ENCODE peak calls at places on chromosomes 7 and 10, in five cellular contexts. X, L, A, N and B are unnamed samples.
A peak's percentile ranks its signal among the peaks of the same experiment; 100 is the strongest.

GRCh38 chr7:4168556-4168955 is 513.5 kb upstream of the FOXK1 start:
- DNase-seq in N (no peak), L (no peak), A (no peak), X (no peak), B (no peak)

GRCh38 chr10:50216894-50217293 is 34.4 kb downstream of the ASAH2 start:
- DNase-seq in L (no peak), N (no peak), A (no peak), X (no peak), B (no peak)

GRCh38 chr10:7260412-7260900 is 150.4 kb downstream of the SFMBT2 start:
- DNase-seq in N (peak; percentile 65), X (peak; percentile 20), A (peak; percentile 30), L (no peak), B (peak; percentile 41)

GRCh38 chr7:47427046-47427643 is 154.8 kb downstream of the TNS3 start:
- DNase-seq in L (no peak), A (no peak), N (no peak), X (no peak), B (no peak)

GRCh38 chr10:49220031-49220430 is 31.8 kb upstream of the TMEM273 start:
- DNase-seq in N (no peak), L (no peak), A (no peak), X (no peak), B (no peak)

GRCh38 chr7:938546-939185 is 15.8 kb downstream of the ADAP1 start:
- DNase-seq in N (no peak), A (no peak), X (no peak), L (no peak), B (no peak)

GRCh38 chr10:71677261-71677660 is 42.3 kb downstream of the C10orf105 start:
- DNase-seq in N (no peak), X (no peak), A (no peak), L (no peak), B (no peak)

GRCh38 chr10:104262055-104262454 is 6.9 kb upstream of the GSTO2 start:
- DNase-seq in A (no peak), N (no peak), L (no peak), X (no peak), B (no peak)

GRCh38 chr7:92720604-92721350 is 115.6 kb downstream of the CDK6 start:
- DNase-seq in L (no peak), N (no peak), A (no peak), X (no peak), B (no peak)

DNA sequence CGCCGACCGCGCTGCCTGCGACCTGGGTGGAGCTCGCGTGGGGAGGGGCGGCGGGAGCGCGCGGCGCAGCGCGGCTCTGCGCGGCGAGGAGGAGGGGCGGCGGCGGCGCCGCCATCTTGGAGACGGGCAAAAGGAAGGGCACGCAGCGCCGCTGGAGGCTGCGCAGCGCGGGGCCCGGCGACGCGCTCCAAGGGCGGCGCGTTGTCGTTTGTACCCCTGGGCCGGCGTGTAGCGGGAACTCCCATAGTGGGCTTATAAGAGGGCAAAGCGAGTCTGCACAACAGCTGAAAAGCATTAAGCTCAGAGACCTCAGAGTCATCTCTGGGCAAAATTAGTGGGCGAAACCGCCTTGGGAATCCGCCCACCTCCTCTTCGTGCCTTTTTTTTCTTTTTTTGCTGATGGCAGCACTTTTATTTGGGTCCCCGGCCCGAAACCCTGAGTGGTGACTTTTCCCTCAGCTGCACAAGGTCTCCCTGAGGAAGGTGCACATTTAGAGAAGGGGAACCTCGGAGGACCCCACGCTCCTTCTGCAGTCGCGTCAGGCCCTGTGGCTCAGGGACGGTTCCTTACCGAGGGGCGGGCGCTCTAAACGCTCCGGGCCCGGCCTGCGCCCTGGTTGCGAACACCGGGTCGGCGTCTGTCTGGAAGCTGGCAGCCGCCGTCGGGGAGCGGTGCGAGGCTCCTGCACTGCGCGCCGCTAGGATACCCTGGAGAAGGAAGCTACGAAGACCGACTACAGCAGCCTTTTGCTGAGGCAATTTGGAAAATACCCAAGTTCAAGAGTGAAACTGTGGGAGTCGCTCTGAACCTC is 423 bp upstream of the MCMBP start:
- DNase-seq in X (peak; percentile 78), L (peak; percentile 84), A (peak; percentile 49), N (peak; percentile 19), B (peak; percentile 69)
- TF ChIP-seq POLR2A in X (peak; percentile 55), L (no peak), A (peak; percentile 70), N (peak; percentile 70), B (peak; percentile 58)

GRCh38 chr10:61939575-61940301 is 38.2 kb downstream of the ARID5B start:
- DNase-seq in A (no peak), X (no peak), N (no peak), L (no peak), B (no peak)
- TF ChIP-seq POLR2AphosphoS5 in A (no peak), X (no peak), N (no peak), L (no peak), B (peak; percentile 27)

DNA sequence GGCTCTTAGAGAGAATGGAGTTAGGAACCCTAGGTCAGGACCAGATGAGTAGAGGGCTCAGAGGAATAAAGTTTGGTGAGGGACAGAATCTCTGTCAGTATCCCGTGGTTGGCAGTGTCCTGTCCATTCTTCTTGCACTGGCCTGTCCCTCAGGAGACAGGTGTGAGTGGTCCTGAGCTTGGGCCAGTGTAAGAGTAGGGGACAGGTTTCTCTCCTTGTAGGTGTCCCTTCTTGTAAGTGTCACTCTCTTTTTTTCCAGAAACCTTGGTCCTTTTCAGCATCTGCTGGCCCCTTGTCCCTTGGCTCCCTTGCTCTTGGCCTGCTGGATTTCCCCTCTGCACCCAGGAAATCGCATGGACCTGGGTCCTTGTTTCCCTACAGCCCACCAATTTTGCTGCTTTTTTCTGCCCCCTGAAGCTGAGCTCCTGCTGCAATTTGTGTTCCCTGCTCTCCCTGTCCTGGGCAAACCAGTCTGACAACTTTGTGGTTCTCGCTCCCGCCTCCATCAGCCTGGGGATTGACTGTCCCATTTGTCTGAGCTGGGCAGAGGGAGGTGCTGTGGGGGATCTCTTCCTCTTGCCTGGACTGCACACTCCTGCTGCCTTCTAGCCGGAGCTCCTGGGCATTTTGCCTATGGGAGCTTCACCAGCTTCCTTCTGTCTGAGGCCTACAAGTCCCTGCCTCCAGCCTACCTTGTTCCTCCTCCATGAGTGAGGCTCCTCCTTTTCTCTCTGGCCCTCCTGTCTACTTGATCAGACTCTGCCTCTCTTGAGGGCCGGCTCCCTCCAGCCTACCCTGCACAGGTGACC is 6.5 kb downstream of the TSPAN14 start:
- DNase-seq in N (no peak), X (no peak), A (no peak), L (peak; percentile 77), B (no peak)
- TF ChIP-seq TAF1 in N (no peak), X (no peak), A (no peak), L (peak; percentile 49), B (no peak)

GRCh38 chr7:6578114-6579084 is 1.1 kb downstream of the ZDHHC4 start:
- DNase-seq in N (no peak), X (no peak), A (no peak), L (no peak), B (no peak)
- TF ChIP-seq POLR2A in N (no peak), X (no peak), A (no peak), L (no peak), B (no peak)

DNA sequence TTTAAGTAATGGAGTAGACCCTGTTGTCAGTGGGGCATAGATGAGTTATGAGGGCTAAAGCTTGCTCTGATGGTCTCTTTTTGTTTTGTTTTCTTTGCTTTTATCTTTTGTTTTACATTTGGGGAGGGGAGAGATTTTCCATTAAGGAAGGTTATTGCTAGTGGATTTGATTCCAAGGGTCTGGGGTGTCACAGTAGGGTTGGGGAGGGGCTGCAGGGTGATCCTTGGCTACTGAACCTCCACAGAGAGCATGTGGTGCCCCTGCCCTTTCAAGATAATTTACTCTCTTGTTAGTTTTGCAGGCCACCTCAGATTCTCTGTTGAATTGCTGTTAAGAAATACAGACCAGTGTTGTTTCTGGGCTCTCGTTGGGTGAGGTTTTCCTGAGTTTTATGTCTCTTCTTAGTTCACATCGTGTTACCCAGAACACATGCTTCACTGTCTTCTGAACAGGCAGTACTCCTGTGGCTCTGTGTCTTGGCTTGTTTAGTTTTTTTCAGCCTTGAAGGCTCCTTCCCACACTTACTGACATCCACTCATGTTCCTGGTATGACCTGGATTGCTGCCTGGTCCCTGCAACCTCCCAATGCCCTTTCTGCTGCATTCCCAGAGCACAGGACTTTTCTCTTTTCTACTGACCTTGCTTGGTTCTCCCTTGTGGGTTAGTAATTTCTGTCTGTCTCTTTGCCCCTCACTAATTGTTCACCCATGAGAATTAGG is 4.3 kb downstream of the KIFBP start:
- DNase-seq in X (no peak), A (no peak), L (no peak), N (no peak), B (no peak)
- TF ChIP-seq POLR2AphosphoS5 in X (no peak), A (no peak), L (no peak), N (no peak), B (no peak)

GRCh38 chr10:77490915-77491314 is 146.7 kb downstream of the KCNMA1 start:
- DNase-seq in A (no peak), X (no peak), N (no peak), L (no peak), B (no peak)

GRCh38 chr10:77494789-77495541 is 142.6 kb downstream of the KCNMA1 start:
- DNase-seq in A (no peak), L (no peak), X (no peak), N (no peak), B (no peak)

GRCh38 chr10:77496941-77497420 is 140.6 kb downstream of the KCNMA1 start:
- DNase-seq in X (no peak), N (no peak), A (no peak), L (no peak), B (no peak)

GRCh38 chr10:77493239-77493806 is 144.3 kb downstream of the KCNMA1 start:
- DNase-seq in X (no peak), L (no peak), N (no peak), A (no peak), B (no peak)

DNA sequence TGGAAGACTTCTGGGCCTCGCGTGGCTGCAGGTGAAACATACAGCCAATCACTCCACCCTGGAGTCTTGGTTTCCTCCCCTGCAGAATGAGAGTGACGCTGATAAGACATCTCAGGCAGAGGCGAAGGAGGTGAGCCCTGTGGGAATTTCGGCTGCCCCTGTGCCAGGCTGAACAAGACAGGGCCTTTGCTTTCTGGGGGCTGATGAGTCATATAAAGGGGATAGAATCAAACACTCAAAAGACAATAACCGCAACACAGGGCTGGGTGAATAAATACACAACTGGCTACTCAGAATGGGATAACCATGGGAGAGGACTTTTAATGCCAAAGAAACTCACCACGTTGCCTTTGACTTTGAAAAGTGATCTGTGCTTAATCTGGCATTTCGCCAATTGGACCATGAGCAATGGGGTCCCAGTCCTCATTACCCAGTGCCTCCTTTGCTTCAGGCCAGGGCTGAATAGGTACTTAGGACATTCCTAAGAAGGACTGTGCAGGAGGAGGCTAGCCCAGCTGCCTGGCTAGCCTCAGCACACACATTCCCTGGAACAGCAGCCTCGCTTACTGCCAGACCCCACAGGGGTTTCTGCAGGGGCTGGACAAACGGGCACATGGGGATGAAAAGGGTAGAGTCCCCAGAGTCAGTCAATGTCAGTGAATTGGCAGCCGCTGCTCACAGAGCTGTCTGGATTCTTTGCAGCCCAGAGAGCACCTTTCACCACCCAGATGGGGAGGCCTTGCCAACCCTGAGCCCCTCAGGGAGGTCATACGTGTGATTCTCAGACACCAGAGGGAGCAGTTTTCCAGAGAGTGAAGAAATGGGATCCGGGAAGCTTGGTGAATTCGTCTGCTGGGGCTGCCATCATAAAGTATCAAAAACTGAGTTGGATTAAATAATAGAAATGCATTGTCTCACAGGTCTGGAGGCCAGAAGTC is 143.5 kb downstream of the KCNMA1 start:
- DNase-seq in N (no peak), A (no peak), L (no peak), X (no peak), B (no peak)
- TF ChIP-seq TAF1 in N (no peak), A (no peak), L (no peak), X (no peak), B (no peak)